ENCODE peak calls at places on chromosomes 7 and 10, in six cellular contexts. One of them, this sample, is unnamed.

GRCh38 chr10:74634995-74635536 is 191.3 kb upstream of the KAT6B start:
- DNase-seq in hepatocyte: no peak
- DNase-seq in IMR-90: no peak
- DNase-seq in PC-3: no peak
- DNase-seq in fibroblast of lung: peak
- DNase-seq in HCT116: no peak
- DNase-seq in this sample: no peak

GRCh38 chr7:16063691-16064090 is 357.6 kb downstream of the CRPPA start:
- DNase-seq in hepatocyte: no peak
- DNase-seq in fibroblast of lung: peak
- DNase-seq in HCT116: no peak
- DNase-seq in IMR-90: no peak
- DNase-seq in PC-3: no peak
- DNase-seq in this sample: no peak

GRCh38 chr7:25846722-25847121 is 305.3 kb upstream of the NFE2L3 start:
- DNase-seq in fibroblast of lung: peak
- DNase-seq in PC-3: peak
- DNase-seq in IMR-90: peak
- DNase-seq in hepatocyte: peak
- DNase-seq in HCT116: no peak
- DNase-seq in this sample: no peak

GRCh38 chr7:73986158-73986631 is 41.8 kb upstream of the ELN start:
- DNase-seq in PC-3: no peak
- DNase-seq in HCT116: no peak
- DNase-seq in fibroblast of lung: peak
- DNase-seq in hepatocyte: peak
- DNase-seq in IMR-90: no peak
- DNase-seq in this sample: no peak

GRCh38 chr7:151689196-151689971 is 169.7 kb upstream of the RHEB start:
- DNase-seq in PC-3: no peak
- DNase-seq in HCT116: no peak
- DNase-seq in hepatocyte: no peak
- DNase-seq in fibroblast of lung: peak
- DNase-seq in IMR-90: no peak
- DNase-seq in this sample: peak

GRCh38 chr7:30923774-30924413 is 12.2 kb downstream of the AQP1 start:
- DNase-seq in PC-3: no peak
- DNase-seq in IMR-90: no peak
- DNase-seq in HCT116: no peak
- DNase-seq in hepatocyte: no peak
- DNase-seq in fibroblast of lung: no peak
- DNase-seq in this sample: peak

GRCh38 chr7:130297628-130298027 is 4.7 kb downstream of the CPA4 start:
- DNase-seq in IMR-90: no peak
- DNase-seq in PC-3: no peak
- DNase-seq in HCT116: no peak
- DNase-seq in hepatocyte: no peak
- DNase-seq in fibroblast of lung: no peak
- DNase-seq in this sample: no peak

GRCh38 chr10:72449842-72450495 is 95.2 kb upstream of the DNAJB12 start:
- DNase-seq in IMR-90: no peak
- DNase-seq in PC-3: no peak
- DNase-seq in fibroblast of lung: no peak
- DNase-seq in hepatocyte: peak
- DNase-seq in HCT116: no peak
- DNase-seq in this sample: no peak

GRCh38 chr7:29231671-29232267 is 37.2 kb downstream of the CHN2 start:
- DNase-seq in fibroblast of lung: no peak
- DNase-seq in hepatocyte: no peak
- DNase-seq in IMR-90: no peak
- DNase-seq in HCT116: no peak
- DNase-seq in PC-3: peak
- DNase-seq in this sample: no peak

GRCh38 chr10:128052696-128053095 is 73.5 kb downstream of the MKI67 start:
- DNase-seq in PC-3: no peak
- DNase-seq in IMR-90: no peak
- DNase-seq in HCT116: no peak
- DNase-seq in hepatocyte: no peak
- DNase-seq in fibroblast of lung: no peak
- DNase-seq in this sample: peak

GRCh38 chr7:17849504-17849903 is 90.8 kb downstream of the SNX13 start:
- DNase-seq in HCT116: no peak
- DNase-seq in hepatocyte: no peak
- DNase-seq in IMR-90: peak
- DNase-seq in PC-3: no peak
- DNase-seq in fibroblast of lung: peak
- DNase-seq in this sample: no peak

GRCh38 chr10:23157691-23158369 is 34.3 kb upstream of the PTF1A start:
- DNase-seq in hepatocyte: peak
- DNase-seq in HCT116: peak
- DNase-seq in PC-3: peak
- DNase-seq in fibroblast of lung: peak
- DNase-seq in IMR-90: peak
- DNase-seq in this sample: peak

GRCh38 chr10:50216894-50217293 is 34.4 kb downstream of the ASAH2 start:
- DNase-seq in fibroblast of lung: peak
- DNase-seq in HCT116: no peak
- DNase-seq in IMR-90: peak
- DNase-seq in PC-3: peak
- DNase-seq in hepatocyte: no peak
- DNase-seq in this sample: no peak

GRCh38 chr10:50416181-50416824 is 165.0 kb upstream of the ASAH2 start:
- DNase-seq in PC-3: no peak
- DNase-seq in HCT116: no peak
- DNase-seq in IMR-90: peak
- DNase-seq in hepatocyte: no peak
- DNase-seq in fibroblast of lung: no peak
- DNase-seq in this sample: peak

GRCh38 chr7:55111007-55111406 is 92.2 kb downstream of the EGFR start:
- DNase-seq in PC-3: no peak
- DNase-seq in hepatocyte: no peak
- DNase-seq in HCT116: no peak
- DNase-seq in IMR-90: peak
- DNase-seq in fibroblast of lung: peak
- DNase-seq in this sample: no peak

GRCh38 chr10:118799779-118800178 is 45.0 kb upstream of the CACUL1 start:
- DNase-seq in PC-3: peak
- DNase-seq in hepatocyte: no peak
- DNase-seq in HCT116: peak
- DNase-seq in IMR-90: peak
- DNase-seq in fibroblast of lung: no peak
- DNase-seq in this sample: peak

GRCh38 chr7:88664630-88665233 is 94.8 kb upstream of the ZNF804B start:
- DNase-seq in IMR-90: no peak
- DNase-seq in HCT116: peak
- DNase-seq in PC-3: peak
- DNase-seq in hepatocyte: peak
- DNase-seq in fibroblast of lung: no peak
- DNase-seq in this sample: no peak

GRCh38 chr10:23157239-23157661 is 34.9 kb upstream of the PTF1A start:
- DNase-seq in HCT116: no peak
- DNase-seq in PC-3: no peak
- DNase-seq in hepatocyte: no peak
- DNase-seq in IMR-90: no peak
- DNase-seq in fibroblast of lung: no peak
- DNase-seq in this sample: peak

GRCh38 chr7:45982912-45983719 is 62.0 kb upstream of the IGFBP3 start:
- DNase-seq in HCT116: no peak
- DNase-seq in hepatocyte: no peak
- DNase-seq in PC-3: no peak
- DNase-seq in IMR-90: no peak
- DNase-seq in fibroblast of lung: no peak
- DNase-seq in this sample: no peak

GRCh38 chr10:6204063-6204340 is 1.3 kb downstream of the PFKFB3 start:
- DNase-seq in hepatocyte: no peak
- DNase-seq in HCT116: no peak
- DNase-seq in PC-3: peak
- DNase-seq in IMR-90: no peak
- DNase-seq in fibroblast of lung: no peak
- DNase-seq in this sample: peak

GRCh38 chr7:73988197-73988596 is 39.8 kb upstream of the ELN start:
- DNase-seq in HCT116: no peak
- DNase-seq in hepatocyte: no peak
- DNase-seq in PC-3: no peak
- DNase-seq in fibroblast of lung: no peak
- DNase-seq in IMR-90: peak
- DNase-seq in this sample: no peak

GRCh38 chr10:21334891-21335696 is 190.4 kb downstream of the SKIDA1 start:
- DNase-seq in IMR-90: peak
- DNase-seq in fibroblast of lung: peak
- DNase-seq in PC-3: peak
- DNase-seq in hepatocyte: peak
- DNase-seq in HCT116: no peak
- DNase-seq in this sample: peak
- H2AFZ ChIP-seq in IMR-90: no peak
- H2AFZ ChIP-seq in fibroblast of lung: no peak
- H2AFZ ChIP-seq in PC-3: no peak
- H2AFZ ChIP-seq in hepatocyte: no peak
- H2AFZ ChIP-seq in HCT116: peak
- H2AFZ ChIP-seq in this sample: no peak

DNA sequence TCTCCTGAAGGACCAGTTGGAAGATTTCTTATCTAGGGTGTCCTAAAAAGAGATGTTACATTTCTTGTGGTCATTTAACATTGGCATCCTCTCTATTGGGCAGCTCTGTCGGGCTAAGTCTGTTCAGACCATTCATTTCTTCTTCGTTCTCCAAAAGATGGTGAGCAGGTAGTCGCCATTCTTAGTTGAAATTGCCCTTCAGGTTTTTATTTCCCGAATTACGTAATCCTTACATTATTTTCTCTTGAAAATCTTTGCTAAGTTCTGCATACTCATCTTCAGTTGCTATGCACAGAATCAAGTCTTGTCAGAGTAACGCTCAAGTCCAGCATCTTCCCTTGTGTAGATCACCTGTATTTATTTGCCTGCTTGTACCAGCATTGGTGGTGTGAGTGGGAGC is 53.6 kb downstream of the DAGLB start:
- DNase-seq in hepatocyte: no peak
- DNase-seq in fibroblast of lung: no peak
- DNase-seq in HCT116: no peak
- DNase-seq in IMR-90: no peak
- DNase-seq in PC-3: no peak
- DNase-seq in this sample: no peak
- H3K4me3 ChIP-seq in hepatocyte: no peak
- H3K4me3 ChIP-seq in fibroblast of lung: peak
- H3K4me3 ChIP-seq in HCT116: no peak
- H3K4me3 ChIP-seq in IMR-90: no peak
- H3K4me3 ChIP-seq in PC-3: peak
- H3K4me3 ChIP-seq in this sample: no peak

GRCh38 chr10:89164920-89165319 is 42.2 kb downstream of the CH25H start:
- DNase-seq in PC-3: no peak
- DNase-seq in HCT116: no peak
- DNase-seq in IMR-90: no peak
- DNase-seq in fibroblast of lung: no peak
- DNase-seq in hepatocyte: no peak
- DNase-seq in this sample: no peak
- TF ChIP-seq CTCF in PC-3: no peak
- TF ChIP-seq CTCF in HCT116: no peak
- TF ChIP-seq CTCF in IMR-90: no peak
- TF ChIP-seq CTCF in fibroblast of lung: no peak
- TF ChIP-seq CTCF in hepatocyte: no peak
- TF ChIP-seq CTCF in this sample: no peak

GRCh38 chr7:110105840-110106239 is 985.1 kb upstream of the LRRN3 start:
- DNase-seq in hepatocyte: no peak
- DNase-seq in PC-3: no peak
- DNase-seq in HCT116: no peak
- DNase-seq in fibroblast of lung: no peak
- DNase-seq in IMR-90: no peak
- DNase-seq in this sample: no peak

GRCh38 chr7:110104243-110104642 is 986.7 kb upstream of the LRRN3 start:
- DNase-seq in IMR-90: no peak
- DNase-seq in fibroblast of lung: no peak
- DNase-seq in hepatocyte: no peak
- DNase-seq in PC-3: no peak
- DNase-seq in HCT116: no peak
- DNase-seq in this sample: no peak
- H2AFZ ChIP-seq in IMR-90: no peak
- H2AFZ ChIP-seq in fibroblast of lung: no peak
- H2AFZ ChIP-seq in hepatocyte: no peak
- H2AFZ ChIP-seq in PC-3: no peak
- H2AFZ ChIP-seq in HCT116: no peak
- H2AFZ ChIP-seq in this sample: no peak

GRCh38 chr10:67790534-67791408 is 47.2 kb downstream of the DNAJC12 start:
- DNase-seq in IMR-90: peak
- DNase-seq in HCT116: peak
- DNase-seq in hepatocyte: no peak
- DNase-seq in fibroblast of lung: peak
- DNase-seq in PC-3: no peak
- DNase-seq in this sample: peak
- H3K4me3 ChIP-seq in IMR-90: no peak
- H3K4me3 ChIP-seq in HCT116: no peak
- H3K4me3 ChIP-seq in hepatocyte: no peak
- H3K4me3 ChIP-seq in fibroblast of lung: no peak
- H3K4me3 ChIP-seq in PC-3: no peak
- H3K4me3 ChIP-seq in this sample: no peak

DNA sequence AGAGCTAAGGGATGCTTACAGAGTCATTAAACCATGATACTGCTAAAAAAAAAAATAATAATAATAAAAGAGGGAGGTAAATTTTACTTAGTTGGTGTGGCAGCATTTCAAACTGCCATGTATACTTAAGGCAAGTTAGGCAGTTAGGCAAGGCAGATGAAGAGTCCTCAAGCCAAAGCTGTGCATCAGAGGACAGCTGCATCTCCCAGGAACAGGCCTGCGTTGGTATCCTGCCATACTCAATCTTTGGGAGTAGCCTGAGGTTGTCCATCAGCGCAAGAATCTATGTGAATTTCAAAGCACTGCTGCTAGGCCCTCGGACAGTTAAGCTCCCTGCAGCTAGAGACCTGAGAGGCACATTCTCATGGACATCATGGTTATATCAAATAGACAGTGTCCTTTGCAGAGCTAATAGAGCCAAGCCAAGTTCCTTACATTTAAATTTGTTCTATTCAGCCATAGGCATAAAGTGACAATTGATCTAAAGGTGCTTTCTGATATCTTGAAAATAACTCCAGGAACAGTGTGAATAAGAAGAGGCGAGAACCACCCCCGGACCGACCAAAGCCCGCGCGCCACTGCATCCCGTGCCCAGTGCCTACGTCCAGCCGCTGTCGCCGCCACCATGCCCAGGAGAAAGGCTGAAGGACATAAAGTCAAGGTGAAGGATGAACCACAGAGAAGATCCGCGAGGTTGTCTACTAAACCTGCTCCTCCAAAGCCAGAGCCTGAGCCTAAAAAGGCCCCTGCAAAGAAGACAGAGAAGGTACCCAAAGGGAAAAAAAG is 310.6 kb downstream of the SEMA3D start:
- DNase-seq in HCT116: no peak
- DNase-seq in hepatocyte: no peak
- DNase-seq in IMR-90: no peak
- DNase-seq in fibroblast of lung: no peak
- DNase-seq in PC-3: no peak
- DNase-seq in this sample: no peak
- TF ChIP-seq CTCF in HCT116: no peak
- TF ChIP-seq CTCF in hepatocyte: no peak
- TF ChIP-seq CTCF in IMR-90: no peak
- TF ChIP-seq CTCF in fibroblast of lung: no peak
- TF ChIP-seq CTCF in PC-3: no peak
- TF ChIP-seq CTCF in this sample: no peak

This sample was measured in osteoblast.